ENCODE peak calls at places on chromosome 13, in six cellular contexts. J is adipocyte, V is Kasumi-1, Z is NB4, H is mammary epithelial cell, K is progenitor cell of endocrine pancreas. L is an unnamed sample.

GRCh38 chr13:26697069-26697955 is 63.3 kb downstream of the GPR12 start:
- DNase-seq in J (no peak), V (no peak), H (no peak), K (no peak), Z (no peak), L (no peak)

GRCh38 chr13:74133657-74134201 is 475 bp downstream of the KLF12 start:
- DNase-seq in J (peak; percentile 96), K (peak; percentile 63), Z (peak; percentile 30), V (peak; percentile 91), H (peak; percentile 72), L (peak; percentile 76)

GRCh38 chr13:100175803-100176182 is 86.9 kb downstream of the PCCA start:
- DNase-seq in K (no peak), J (no peak), Z (no peak), V (no peak), H (no peak), L (no peak)

GRCh38 chr13:49679244-49679643 is 12.0 kb downstream of the EBPL start:
- DNase-seq in J (peak; percentile 55), K (no peak), H (no peak), V (peak; percentile 27), Z (peak; percentile 46), L (peak; percentile 24)

GRCh38 chr13:43916828-43917227 is 37.1 kb downstream of the LACC1 start:
- DNase-seq in V (no peak), K (no peak), H (no peak), J (no peak), Z (no peak), L (no peak)

GRCh38 chr13:42041017-42041683 is 7.3 kb upstream of the DGKH start:
- DNase-seq in Z (peak; percentile 64), K (peak; percentile 30), H (peak; percentile 78), J (peak; percentile 79), V (peak; percentile 49), L (peak; percentile 63)

GRCh38 chr13:41696163-41697003 is 239.0 kb downstream of the RGCC start:
- DNase-seq in Z (peak; percentile 21), J (peak; percentile 80), K (no peak), V (no peak), H (peak; percentile 88), L (no peak)

GRCh38 chr13:39952244-39953233 is 297.1 kb downstream of the COG6 start:
- DNase-seq in V (no peak), Z (no peak), K (no peak), J (no peak), H (no peak), L (peak; percentile 2)

GRCh38 chr13:111058796-111059506 is 56.2 kb upstream of the ARHGEF7 start:
- DNase-seq in K (no peak), Z (no peak), H (peak; percentile 14), J (no peak), V (no peak), L (no peak)

GRCh38 chr13:32278456-32278855 is 36.7 kb downstream of the ZAR1L start:
- DNase-seq in J (peak; percentile 41), Z (no peak), K (no peak), H (peak; percentile 68), V (no peak), L (no peak)

GRCh38 chr13:82963466-82963865 is 918.8 kb downstream of the SLITRK1 start:
- DNase-seq in H (peak; percentile 36), V (no peak), J (no peak), Z (no peak), K (no peak), L (no peak)

GRCh38 chr13:104571161-104571889 is 1505.1 kb upstream of the SLC10A2 start:
- DNase-seq in H (peak; percentile 90), J (peak; percentile 93), V (peak; percentile 70), Z (peak; percentile 42), K (peak; percentile 56), L (peak; percentile 32)

GRCh38 chr13:46489586-46490023 is 63.4 kb upstream of the LRCH1 start:
- DNase-seq in Z (no peak), K (no peak), H (peak; percentile 81), J (peak; percentile 96), V (no peak), L (no peak)

GRCh38 chr13:23620211-23620610 is 50.0 kb downstream of the TNFRSF19 start:
- DNase-seq in H (no peak), Z (peak; percentile 14), J (no peak), V (no peak), K (no peak), L (no peak)

GRCh38 chr13:74134777-74135305 is 637 bp upstream of the KLF12 start:
- DNase-seq in Z (no peak), J (peak; percentile 74), V (no peak), H (no peak), K (peak; percentile 50), L (peak; percentile 35)

GRCh38 chr13:83216521-83217245 is 665.6 kb downstream of the SLITRK1 start:
- DNase-seq in J (no peak), H (no peak), V (no peak), K (no peak), Z (no peak), L (no peak)

GRCh38 chr13:48457578-48458242 is 44.8 kb upstream of the LPAR6 start:
- DNase-seq in J (no peak), Z (no peak), H (no peak), K (no peak), V (no peak), L (no peak)

GRCh38 chr13:108215428-108215827 is at the start of gene LIG4:
- DNase-seq in K (peak; percentile 94), H (peak; percentile 80), V (peak; percentile 82), Z (peak; percentile 94), J (peak; percentile 95), L (peak; percentile 73)

GRCh38 chr13:41682766-41683165 is 225.4 kb downstream of the RGCC start:
- DNase-seq in Z (no peak), H (no peak), V (no peak), J (no peak), K (no peak), L (no peak)

GRCh38 chr13:114318624-114319023 is 4.3 kb downstream of the CHAMP1 start:
- DNase-seq in K (no peak), J (peak; percentile 16), Z (no peak), H (no peak), V (no peak), L (no peak)

GRCh38 chr13:20814224-20814910 is 40.6 kb upstream of the EEF1AKMT1 start:
- DNase-seq in H (peak; percentile 41), Z (no peak), K (no peak), V (no peak), J (peak; percentile 95), L (no peak)

GRCh38 chr13:91142572-91142971 is 204.9 kb upstream of the MIR17HG start:
- DNase-seq in K (no peak), V (no peak), J (peak; percentile 1), H (peak; percentile 2), Z (no peak), L (no peak)

GRCh38 chr13:112972867-112973576 is 4.0 kb downstream of the MCF2L start:
- DNase-seq in V (no peak), K (no peak), H (no peak), Z (no peak), J (no peak), L (no peak)

GRCh38 chr13:51246411-51247298 is 24.5 kb downstream of the FAM124A start:
- DNase-seq in K (no peak), J (no peak), V (no peak), Z (no peak), H (no peak), L (no peak)

GRCh38 chr13:75544681-75545333 is 4.8 kb upstream of the UCHL3 start:
- DNase-seq in V (no peak), K (no peak), Z (peak; percentile 18), H (peak; percentile 66), J (peak; percentile 89), L (no peak)

GRCh38 chr13:98411617-98412310 is 165.1 kb downstream of the STK24 start:
- DNase-seq in K (no peak), J (no peak), V (peak; percentile 74), Z (peak; percentile 40), H (no peak), L (peak; percentile 62)

GRCh38 chr13:35978607-35979316 is 152.4 kb downstream of the DCLK1 start:
- DNase-seq in K (peak; percentile 31), Z (peak; percentile 75), H (peak; percentile 49), V (peak; percentile 36), J (peak; percentile 85), L (peak; percentile 74)

GRCh38 chr13:89856512-89856911 is 1491.0 kb upstream of the MIR17HG start:
- DNase-seq in H (no peak), Z (no peak), V (no peak), J (no peak), K (no peak), L (no peak)

GRCh38 chr13:35855531-35856019 is 275.6 kb downstream of the DCLK1 start:
- DNase-seq in V (no peak), H (peak; percentile 78), K (no peak), J (peak; percentile 33), Z (no peak), L (no peak)

GRCh38 chr13:49046534-49046933 is 70.8 kb downstream of the FNDC3A start:
- DNase-seq in H (no peak), V (no peak), J (peak; percentile 22), Z (no peak), K (no peak), L (no peak)

GRCh38 chr13:59409211-59409610 is 754.5 kb downstream of the DIAPH3 start:
- DNase-seq in Z (no peak), H (no peak), V (no peak), J (peak; percentile 17), K (no peak), L (no peak)

GRCh38 chr13:67119481-67119883 is 110.7 kb downstream of the PCDH9 start:
- DNase-seq in V (no peak), H (peak; percentile 85), J (peak; percentile 81), Z (no peak), K (no peak), L (no peak)

GRCh38 chr13:73966331-73966730 is 167.9 kb downstream of the KLF12 start:
- DNase-seq in K (no peak), Z (no peak), H (no peak), J (no peak), V (no peak), L (no peak)

GRCh38 chr13:97798836-97799235 is 154.6 kb upstream of the IPO5 start:
- DNase-seq in J (peak; percentile 50), Z (no peak), K (no peak), V (no peak), H (no peak), L (no peak)

GRCh38 chr13:75135325-75135825 is 346.6 kb downstream of the TBC1D4 start:
- DNase-seq in J (peak; percentile 81), V (no peak), H (peak; percentile 92), Z (no peak), K (no peak), L (no peak)